ENCODE peak calls at places on chromosomes 16 and 17, in four cellular contexts. X is cardiac muscle cell, W is esophagus squamous epithelium, L is mesothelial cell of epicardium. K is an unnamed sample.

GRCh38 chr17:17888821-17889220 is 52.0 kb upstream of the SREBF1 start:
- DNase-seq in X (no peak), L (no peak), W (no peak), K (no peak)

GRCh38 chr16:83804366-83804765 is 3.4 kb upstream of the HSBP1 start:
- DNase-seq in X (no peak), W (no peak), L (no peak), K (no peak)

GRCh38 chr17:9959377-9959981 is 54.4 kb upstream of the RCVRN start:
- DNase-seq in X (peak), L (peak), W (no peak), K (peak)

GRCh38 chr17:3732171-3732570 is 8.5 kb downstream of the HASPIN start:
- DNase-seq in W (no peak), X (peak), L (no peak), K (no peak)

GRCh38 chr16:106623-107324 is 28.7 kb downstream of the MPG start:
- DNase-seq in X (peak), L (peak), W (no peak), K (peak)

GRCh38 chr17:28170771-28171170 is 128.3 kb downstream of the NLK start:
- DNase-seq in X (no peak), L (no peak), W (no peak), K (no peak)

GRCh38 chr17:45693792-45694191 is 90.3 kb upstream of the CRHR1 start:
- DNase-seq in W (no peak), X (no peak), L (no peak), K (no peak)

GRCh38 chr17:83186226-83186625 is 106.8 kb downstream of the METRNL start:
- DNase-seq in L (peak), X (peak), W (no peak), K (no peak)

GRCh38 chr17:67891481-67892119 is 66.3 kb downstream of the BPTF start:
- DNase-seq in X (peak), L (no peak), W (no peak), K (no peak)

GRCh38 chr16:52069866-52070265 is 477.1 kb downstream of the TOX3 start:
- DNase-seq in L (no peak), W (no peak), X (peak), K (no peak)

GRCh38 chr17:39729280-39729851 is 966 bp downstream of the MIEN1 start:
- DNase-seq in L (no peak), W (no peak), X (no peak), K (no peak)
- TF ChIP-seq CTCF in L (no peak), W (no peak), X (no peak), K (no peak)

GRCh38 chr17:42329025-42329976 is 41.0 kb downstream of the STAT5A start:
- DNase-seq in X (peak), L (no peak), W (no peak), K (no peak)
- TF ChIP-seq CTCF in X (no peak), L (no peak), W (no peak), K (no peak)

DNA sequence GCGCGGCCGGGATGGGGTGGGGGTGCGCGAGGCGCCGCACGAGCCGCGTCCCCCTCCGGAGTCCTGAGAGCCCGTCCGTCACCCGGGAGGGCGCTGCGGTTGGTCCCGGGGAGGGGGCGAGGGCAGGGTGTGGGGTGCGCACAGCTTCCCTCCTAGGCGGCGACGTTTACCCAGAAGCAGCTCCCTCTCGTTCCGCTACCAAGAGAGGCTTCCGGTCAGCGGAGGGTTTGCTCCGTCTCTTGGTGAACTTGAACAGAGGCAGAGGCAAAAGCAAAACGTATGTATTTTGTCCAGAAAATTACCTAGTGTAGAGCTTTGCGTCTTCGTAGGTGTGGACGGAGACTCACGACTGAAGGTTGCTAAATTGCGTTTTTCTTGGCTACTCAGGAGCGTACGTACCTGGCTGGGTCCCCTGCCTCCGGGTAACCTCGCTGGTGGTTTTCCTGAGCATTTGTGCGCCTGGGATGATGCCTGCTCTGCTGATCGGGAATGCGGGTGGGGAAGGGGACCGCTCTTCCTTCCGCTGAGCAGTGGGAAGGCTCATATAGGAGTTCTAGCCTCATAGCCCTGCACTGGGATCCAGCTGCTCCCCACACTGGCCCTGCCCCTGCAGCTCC is 824 bp downstream of the WSCD1 start:
- DNase-seq in X (no peak), L (no peak), W (no peak), K (no peak)
- TF ChIP-seq CTCF in X (no peak), L (no peak), W (no peak), K (no peak)

DNA sequence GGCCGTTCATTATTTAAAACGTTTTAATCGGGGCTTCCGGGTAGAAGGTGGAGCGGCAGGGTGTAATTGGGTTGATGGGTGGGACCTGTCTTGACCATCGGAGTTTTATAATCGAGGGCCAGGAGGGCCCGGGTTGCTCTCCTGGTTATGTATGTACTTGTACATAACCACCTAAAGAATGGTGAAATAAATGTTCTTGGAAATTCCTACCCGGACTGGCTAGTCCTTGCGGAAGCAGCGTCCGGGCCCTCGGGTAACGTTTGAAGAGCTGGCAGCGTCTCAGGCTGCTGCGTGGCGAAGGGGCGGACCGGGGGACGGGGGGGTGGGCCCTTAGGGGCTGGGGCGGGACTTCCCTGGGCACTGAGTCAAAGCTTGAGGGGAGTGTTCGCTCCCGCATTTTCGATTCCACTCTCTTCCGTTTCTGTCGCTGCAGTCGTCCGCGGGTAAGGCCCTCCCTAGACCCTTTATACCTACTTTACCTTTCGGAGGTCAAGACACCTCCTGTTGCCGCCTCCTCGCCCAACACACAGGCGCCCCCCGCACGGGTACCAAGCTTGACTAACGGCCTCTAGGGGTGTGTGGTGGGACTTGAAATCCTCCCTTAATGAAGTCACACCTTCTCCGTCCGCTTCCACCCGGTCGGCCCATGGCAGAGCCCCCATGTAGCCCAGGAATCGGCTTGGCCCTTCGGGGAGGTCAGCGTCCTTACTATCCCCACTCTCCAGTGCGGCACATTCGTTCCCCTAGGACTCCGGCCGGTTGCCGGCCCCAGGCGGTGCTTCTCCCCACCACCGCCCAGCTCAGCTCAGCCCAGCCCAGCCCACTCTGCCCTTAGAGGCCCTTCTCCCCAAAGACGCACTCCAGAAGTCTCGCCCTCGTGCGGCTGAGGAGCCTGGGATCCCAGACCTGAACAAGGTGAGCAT is at the start of gene TMEM106A:
- DNase-seq in W (peak), L (peak), X (peak), K (no peak)
- TF ChIP-seq CTCF in W (no peak), L (peak), X (peak), K (peak)

GRCh38 chr16:18782697-18783429 is 7.3 kb downstream of the RPS15A start:
- DNase-seq in X (no peak), L (no peak), W (no peak), K (no peak)
- TF ChIP-seq CTCF in X (no peak), L (no peak), W (no peak), K (no peak)

DNA sequence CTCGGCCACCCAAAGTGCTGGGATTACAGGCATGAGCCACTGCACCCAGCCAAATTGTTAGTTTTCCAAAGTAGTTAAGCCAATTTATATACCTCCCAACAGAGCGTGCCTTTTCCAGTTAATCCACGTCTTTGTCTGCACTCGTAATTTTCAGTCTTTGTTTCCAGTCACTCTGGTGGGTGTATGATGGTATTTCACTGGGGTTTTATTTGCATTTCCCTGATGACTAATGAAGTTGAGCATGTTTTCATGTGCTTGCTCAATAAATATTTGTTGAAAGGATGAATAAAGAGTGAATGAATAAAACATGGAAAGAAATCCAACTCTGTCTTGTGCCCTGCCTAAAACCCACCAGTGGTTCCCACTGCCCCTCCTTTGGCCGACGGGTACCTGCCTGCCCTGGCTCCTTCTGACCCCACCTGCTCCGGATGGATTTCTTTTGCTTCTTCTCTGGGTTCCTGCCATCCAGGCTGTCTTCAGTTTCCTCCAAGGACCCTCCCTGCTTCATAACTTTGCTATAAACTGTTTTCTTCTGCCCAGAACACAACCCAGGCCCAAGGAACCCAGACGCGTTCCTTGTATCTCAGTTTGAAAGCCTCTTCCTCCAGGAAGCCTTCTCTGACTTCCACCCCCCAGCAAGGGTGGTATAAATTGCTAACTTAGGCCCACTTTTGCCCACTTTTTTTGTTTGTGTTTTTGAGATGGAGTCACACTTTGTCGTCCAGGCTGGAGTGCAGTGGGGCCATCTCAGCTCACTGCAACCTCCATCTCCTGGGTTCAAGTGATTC is 3.0 kb upstream of the ABCC1 start:
- DNase-seq in L (no peak), W (no peak), X (peak), K (no peak)
- TF ChIP-seq CTCF in L (no peak), W (no peak), X (no peak), K (no peak)

GRCh38 chr17:50426814-50427787 is 1.1 kb downstream of the ACSF2 start:
- DNase-seq in W (no peak), L (no peak), X (peak), K (no peak)
- TF ChIP-seq CTCF in W (no peak), L (no peak), X (peak), K (peak)